ENCODE peak calls at places on chromosomes 13 and 19, in nine cellular contexts. V is iPS-NIHi11; I is HFFc6; Z is K562; B is stimulated activated CD4-positive, alpha-beta T cell treated with anti-CD3 and anti-CD28 coated beads, TNF-alpha, amount 100 ng/mL, for 1 hour; F is astrocyte of the spinal cord; G is NCI-H524 treated with DMSO at 0.1 percent for 48 hours; O is stimulated activated naive CD8-positive, alpha-beta T cell treated with anti-CD3 and anti-CD28 coated beads, Interleukin-15, Interleukin-2, amounts not matched to agents 100 U/mL and 50 U/mL, for 24 hours; K is SK-N-MC. A is an unnamed sample.

GRCh38 chr19:10142701-10143375 is 23.1 kb upstream of the EIF3G start:
- DNase-seq in Z (no peak), B (no peak), K (no peak), I (no peak), V (no peak), G (no peak), O (no peak), F (no peak), A (peak)

GRCh38 chr19:33376423-33376822 is 2.9 kb downstream of the CEBPG start:
- DNase-seq in V (no peak), G (no peak), B (no peak), O (no peak), I (peak), F (peak), K (no peak), Z (no peak), A (no peak)

GRCh38 chr13:114147803-114148520 is 15.5 kb upstream of the RASA3 start:
- DNase-seq in G (no peak), F (no peak), I (no peak), V (no peak), O (no peak), B (no peak), Z (no peak), K (no peak), A (no peak)

GRCh38 chr19:861756-862528 is 2.5 kb downstream of the CFD start:
- DNase-seq in B (no peak), F (peak), V (peak), Z (peak), K (no peak), I (no peak), G (no peak), O (peak), A (peak)

GRCh38 chr13:78376033-78376432 is 227.3 kb downstream of the POU4F1 start:
- DNase-seq in O (no peak), G (no peak), F (no peak), I (no peak), V (no peak), Z (no peak), B (no peak), K (no peak), A (no peak)

GRCh38 chr19:2033825-2034159 is 17.3 kb downstream of the MKNK2 start:
- DNase-seq in O (no peak), B (no peak), F (no peak), I (no peak), K (no peak), G (no peak), Z (no peak), V (no peak), A (no peak)

GRCh38 chr13:112343591-112343990 is 32.6 kb upstream of the SPACA7 start:
- DNase-seq in Z (no peak), V (no peak), O (no peak), I (no peak), F (no peak), G (no peak), B (no peak), K (no peak), A (no peak)

GRCh38 chr19:3171894-3172679 is 6.5 kb upstream of the S1PR4 start:
- DNase-seq in B (no peak), V (peak), O (no peak), F (no peak), K (no peak), Z (no peak), G (no peak), I (no peak), A (no peak)

GRCh38 chr13:99862243-99862642 is 109.3 kb downstream of the ZIC5 start:
- DNase-seq in K (no peak), V (no peak), Z (no peak), F (no peak), B (no peak), O (no peak), I (no peak), G (no peak), A (no peak)

GRCh38 chr13:23378009-23378632 is 55.4 kb downstream of the SACS start:
- DNase-seq in B (no peak), G (no peak), O (peak), F (peak), K (no peak), V (peak), I (peak), Z (no peak), A (peak)

GRCh38 chr19:47356900-47357299 is 7.8 kb downstream of the DHX34 start:
- DNase-seq in K (no peak), V (no peak), O (no peak), F (no peak), B (no peak), Z (no peak), G (no peak), I (no peak), A (no peak)

GRCh38 chr13:43021926-43022670 is 1.3 kb upstream of the DNAJC15 start:
- DNase-seq in G (no peak), I (no peak), Z (no peak), K (no peak), V (no peak), B (no peak), O (no peak), F (no peak), A (no peak)

GRCh38 chr19:46766569-46767317 is 20.5 kb upstream of the STRN4 start:
- DNase-seq in G (no peak), B (no peak), Z (peak), I (no peak), O (peak), K (no peak), V (peak), F (no peak), A (peak)

GRCh38 chr13:66558511-66558910 is 671.6 kb downstream of the PCDH9 start:
- DNase-seq in F (peak), Z (no peak), I (no peak), V (peak), B (no peak), K (no peak), O (no peak), G (no peak), A (no peak)

GRCh38 chr19:58572818-58573657 is at the start of gene MZF1:
- DNase-seq in V (peak), K (peak), B (peak), Z (peak), G (no peak), F (peak), I (peak), O (peak), A (peak)

GRCh38 chr19:17611462-17612244 is 56.2 kb downstream of the COLGALT1 start:
- DNase-seq in I (no peak), G (no peak), Z (no peak), F (no peak), O (no peak), B (no peak), K (no peak), V (no peak), A (no peak)

GRCh38 chr13:48304132-48304876 is 753 bp downstream of the RB1 start:
- DNase-seq in V (no peak), O (peak), B (no peak), F (peak), I (peak), K (no peak), G (no peak), Z (peak), A (no peak)

GRCh38 chr13:108212901-108213300 is 2.4 kb downstream of the LIG4 start:
- DNase-seq in Z (no peak), V (no peak), I (no peak), O (no peak), K (no peak), F (no peak), B (no peak), G (no peak), A (no peak)

GRCh38 chr19:29860492-29860891 is 48.7 kb downstream of the CCNE1 start:
- DNase-seq in G (no peak), B (no peak), K (no peak), I (peak), V (peak), Z (peak), O (no peak), F (no peak), A (no peak)

GRCh38 chr13:79987761-79988160 is 353.2 kb downstream of the SPRY2 start:
- DNase-seq in G (no peak), O (no peak), Z (no peak), K (no peak), V (no peak), I (no peak), F (no peak), B (no peak), A (no peak)

GRCh38 chr19:13804830-13805683 is 9.8 kb downstream of the ZSWIM4 start:
- DNase-seq in O (peak), Z (no peak), B (no peak), I (no peak), F (no peak), K (no peak), V (peak), G (no peak), A (no peak)

GRCh38 chr13:45298206-45298505 is 42.8 kb downstream of the TPT1 start:
- DNase-seq in V (no peak), K (no peak), G (no peak), Z (no peak), I (no peak), O (no peak), F (no peak), B (no peak), A (no peak)

GRCh38 chr19:45403272-45403671 is 1.6 kb downstream of the PPP1R13L start:
- DNase-seq in O (no peak), G (no peak), I (no peak), V (no peak), Z (no peak), K (no peak), F (no peak), B (no peak), A (no peak)

GRCh38 chr13:29524176-29524575 is 71.3 kb downstream of the SLC7A1 start:
- DNase-seq in V (no peak), F (peak), G (no peak), I (no peak), O (no peak), B (no peak), K (no peak), Z (no peak), A (no peak)

GRCh38 chr13:105090244-105090643 is 1445.2 kb downstream of the EFNB2 start:
- DNase-seq in K (no peak), B (no peak), G (no peak), V (no peak), F (no peak), Z (no peak), O (no peak), I (no peak), A (no peak)

GRCh38 chr19:41753159-41753558 is 2.2 kb upstream of the CEACAM6 start:
- DNase-seq in G (no peak), Z (peak), K (no peak), O (peak), B (peak), V (peak), F (no peak), I (peak), A (peak)

GRCh38 chr13:30978981-30979956 is 46.8 kb downstream of the TEX26 start:
- DNase-seq in V (peak), B (no peak), Z (peak), K (no peak), I (no peak), G (no peak), O (peak), F (no peak), A (no peak)

GRCh38 chr13:105139048-105139379 is 1396.4 kb downstream of the EFNB2 start:
- DNase-seq in G (no peak), V (no peak), F (no peak), Z (no peak), I (no peak), K (no peak), O (no peak), B (no peak), A (no peak)

GRCh38 chr13:34401741-34402140 is 540.3 kb upstream of the NBEA start:
- DNase-seq in Z (no peak), K (no peak), B (no peak), I (no peak), V (no peak), O (no peak), F (no peak), G (no peak), A (no peak)

GRCh38 chr19:45528149-45528743 is 21.0 kb downstream of the VASP start:
- DNase-seq in F (peak), K (no peak), G (no peak), O (no peak), B (no peak), V (peak), Z (peak), I (no peak), A (no peak)

GRCh38 chr13:41627425-41627824 is 170.1 kb downstream of the RGCC start:
- DNase-seq in I (no peak), F (no peak), G (no peak), B (no peak), Z (no peak), K (no peak), V (no peak), O (no peak), A (no peak)

GRCh38 chr13:60327551-60327950 is 69.5 kb upstream of the TDRD3 start:
- DNase-seq in Z (no peak), I (no peak), V (no peak), O (no peak), B (no peak), G (no peak), K (no peak), F (no peak), A (no peak)

GRCh38 chr13:28494861-28495585 is at the start of gene FLT1:
- DNase-seq in Z (no peak), V (peak), K (no peak), O (peak), I (peak), B (no peak), F (no peak), G (no peak), A (no peak)

GRCh38 chr19:42018503-42019193 is 24.6 kb upstream of the ATP1A3 start:
- DNase-seq in G (no peak), K (no peak), O (no peak), V (no peak), F (no peak), B (no peak), I (peak), Z (peak), A (no peak)

GRCh38 chr13:28489536-28489935 is 5.4 kb downstream of the FLT1 start:
- DNase-seq in O (no peak), Z (no peak), I (peak), F (no peak), K (no peak), G (peak), V (no peak), B (no peak), A (no peak)

A was measured in activated CD4-positive, CD25-positive, alpha-beta regulatory T cell treated with anti-CD3 and anti-CD28 coated beads, Interleukin-2, amount 50 U/mL, for 16 hours.